ENCODE peak calls at places on chromosomes 11 and 22, in eight cellular contexts. C is activated CD4-positive, alpha-beta T cell treated with anti-CD3 and anti-CD28 coated beads, Interleukin-2, amount 50 U/mL, for 48 hours; Y is naive thymus-derived CD8-positive, alpha-beta T cell; Q is MV-4-11; B is stimulated activated effector memory CD8-positive, alpha-beta T cell treated with anti-CD3 and anti-CD28 coated beads, Interleukin-12 subunit alpha, Interleukin-12 subunit beta, amount 100 ng/mL, for 72 hours; J is stimulated activated CD4-positive, alpha-beta T cell treated with anti-CD3 and anti-CD28 coated beads, TNF-alpha, amount 100 ng/mL, for 1 hour; U is fibroblast of mammary gland; I is GM04504. G is an unnamed sample.

GRCh38 chr11:128517457-128518230 is 69.7 kb downstream of the ETS1 start:
- DNase-seq in U (peak), B (peak), Y (peak), Q (no peak), C (no peak), I (no peak), J (no peak), G (no peak)

GRCh38 chr11:107577312-107577711 is 11.8 kb upstream of the ALKBH8 start:
- DNase-seq in C (no peak), Y (no peak), B (no peak), I (no peak), Q (no peak), U (no peak), J (no peak), G (no peak)

GRCh38 chr22:19879248-19879575 is 24.5 kb upstream of the GNB1L start:
- DNase-seq in B (no peak), J (no peak), U (no peak), C (no peak), I (no peak), Q (no peak), Y (no peak), G (no peak)

GRCh38 chr11:64747961-64748715 is 4.2 kb upstream of the RASGRP2 start:
- DNase-seq in Y (no peak), U (peak), C (no peak), B (no peak), J (no peak), Q (no peak), I (peak), G (no peak)

GRCh38 chr11:19868281-19868821 is 155.7 kb downstream of the NAV2 start:
- DNase-seq in Y (no peak), I (peak), C (no peak), Q (no peak), U (peak), B (no peak), J (no peak), G (peak)

GRCh38 chr22:21951931-21952465 is 650 bp downstream of the PPM1F start:
- DNase-seq in C (peak), J (no peak), B (peak), Q (peak), U (peak), Y (peak), I (no peak), G (no peak)

GRCh38 chr11:113991170-113991569 is 16.3 kb downstream of the HTR3A start:
- DNase-seq in Q (peak), J (no peak), U (peak), I (peak), Y (peak), C (peak), B (no peak), G (no peak)

GRCh38 chr11:30414283-30414682 is 91.4 kb downstream of the ARL14EP start:
- DNase-seq in J (no peak), Y (no peak), U (no peak), C (no peak), Q (no peak), B (no peak), I (no peak), G (no peak)

GRCh38 chr22:36425977-36426523 is 38.3 kb upstream of the MYH9 start:
- DNase-seq in Y (no peak), I (no peak), J (no peak), U (peak), Q (peak), B (no peak), C (no peak), G (no peak)

GRCh38 chr22:17952273-17952801 is 72.0 kb downstream of the MICAL3 start:
- DNase-seq in Y (no peak), I (no peak), B (no peak), C (no peak), J (no peak), U (no peak), Q (no peak), G (no peak)

GRCh38 chr11:120324932-120325810 is at the start of gene TLCD5:
- DNase-seq in Y (no peak), J (no peak), B (no peak), Q (peak), I (no peak), U (peak), C (peak), G (peak)